ENCODE peak calls at places on chromosome 10, in four cellular contexts. F is tibial artery, J is small intestine, Y is aorta. E is an unnamed sample. For H3K4me1, the result is how much of the 10 kb centered on the place peaks cover.

GRCh38 chr10:117443677-117444022 is 68.4 kb upstream of the PDZD8 start:
- DNase-seq in Y (no peak), F (no peak), J (no peak), E (no peak)

GRCh38 chr10:23630880-23631279 is 192.0 kb downstream of the OTUD1 start:
- DNase-seq in F (no peak), Y (no peak), J (no peak), E (no peak)

GRCh38 chr10:96017227-96017687 is 26.1 kb upstream of the CCNJ start:
- DNase-seq in F (no peak), Y (no peak), J (peak), E (no peak)

GRCh38 chr10:101682172-101682825 is 12.7 kb downstream of the FBXW4 start:
- DNase-seq in F (no peak), Y (no peak), J (peak), E (no peak)

GRCh38 chr10:106175760-106176377 is 988.6 kb downstream of the SORCS1 start:
- DNase-seq in F (no peak), Y (no peak), J (peak), E (no peak)

GRCh38 chr10:123474700-123475099 is 191.5 kb upstream of the GPR26 start:
- DNase-seq in F (no peak), Y (no peak), J (no peak), E (no peak)

GRCh38 chr10:116708877-116709276 is 33.5 kb downstream of the HSPA12A start:
- DNase-seq in F (no peak), J (no peak), Y (no peak), E (peak)

GRCh38 chr10:13961096-13961495 is 369.6 kb downstream of the FRMD4A start:
- DNase-seq in Y (no peak), J (no peak), F (no peak), E (no peak)

GRCh38 chr10:35004651-35005050 is 85.5 kb downstream of the CUL2 start:
- DNase-seq in Y (no peak), J (no peak), F (no peak), E (no peak)

GRCh38 chr10:119680668-119681070 is 29.5 kb downstream of the BAG3 start:
- DNase-seq in F (no peak), J (no peak), Y (peak), E (no peak)

GRCh38 chr10:91042069-91042468 is 121.2 kb upstream of the ANKRD1 start:
- DNase-seq in Y (no peak), F (no peak), J (peak), E (no peak)

GRCh38 chr10:113045155-113046055 is 95.4 kb downstream of the TCF7L2 start:
- DNase-seq in F (no peak), J (no peak), Y (peak), E (peak)

GRCh38 chr10:34528320-34528719 is 286.8 kb downstream of the PARD3 start:
- DNase-seq in Y (no peak), J (no peak), F (no peak), E (no peak)

GRCh38 chr10:4226941-4227540 is 442.0 kb upstream of the KLF6 start:
- DNase-seq in F (no peak), J (no peak), Y (no peak), E (no peak)

GRCh38 chr10:125375210-125375609 is 214.8 kb upstream of the CTBP2 start:
- DNase-seq in J (peak), Y (no peak), F (no peak), E (no peak)

GRCh38 chr10:19952611-19953010 is 136.4 kb downstream of the PLXDC2 start:
- DNase-seq in Y (no peak), J (no peak), F (no peak), E (no peak)

GRCh38 chr10:95242581-95243317 is 48.1 kb downstream of the PDLIM1 start:
- DNase-seq in F (no peak), Y (no peak), J (peak), E (no peak)

GRCh38 chr10:8435186-8436055 is 380.9 kb downstream of the GATA3 start:
- DNase-seq in Y (no peak), F (no peak), J (no peak), E (no peak)

GRCh38 chr10:107952649-107953589 is 788.4 kb upstream of the SORCS1 start:
- DNase-seq in F (no peak), J (no peak), Y (no peak), E (no peak)

GRCh38 chr10:96829029-96829773 is 2.9 kb upstream of the LCOR start:
- DNase-seq in J (no peak), F (no peak), Y (no peak), E (no peak)

GRCh38 chr10:47044741-47045140 is 133.5 kb downstream of the PTPN20 start:
- DNase-seq in Y (peak), F (no peak), J (no peak), E (peak)

GRCh38 chr10:50882540-50882983 is 2.9 kb downstream of the A1CF start:
- DNase-seq in F (no peak), J (no peak), Y (no peak), E (no peak)

GRCh38 chr10:46019541-46020343 is 10.7 kb downstream of the NCOA4 start:
- DNase-seq in Y (peak), J (peak), F (peak), E (no peak)

GRCh38 chr10:111076682-111077661 is at the start of gene ADRA2A:
- DNase-seq in J (peak), Y (no peak), F (no peak), E (peak)

GRCh38 chr10:97228775-97229157 is 43.0 kb upstream of the SLIT1 start:
- DNase-seq in Y (no peak), J (no peak), F (no peak), E (no peak)

GRCh38 chr10:49650724-49651034 is 28.8 kb upstream of the C10orf53 start:
- DNase-seq in F (no peak), Y (no peak), J (no peak), E (no peak)

GRCh38 chr10:127734753-127735152 is 2.2 kb upstream of the FOXI2 start:
- DNase-seq in F (no peak), J (no peak), Y (no peak), E (no peak)

GRCh38 chr10:126459032-126459831 is 71.0 kb upstream of the ADAM12 start:
- DNase-seq in F (no peak), Y (no peak), J (no peak), E (no peak)

GRCh38 chr10:116324227-116324950 is at the start of gene CCDC172:
- DNase-seq in Y (no peak), J (no peak), F (no peak), E (no peak)

GRCh38 chr10:69657866-69658265 is 27.8 kb downstream of the FAM241B start:
- DNase-seq in J (no peak), F (no peak), Y (no peak), E (no peak)

GRCh38 chr10:69662173-69662685 is 32.2 kb downstream of the FAM241B start:
- DNase-seq in J (no peak), F (no peak), Y (no peak), E (no peak)

GRCh38 chr10:69661414-69662172 is 31.5 kb downstream of the FAM241B start:
- DNase-seq in F (no peak), J (no peak), Y (no peak), E (no peak)

GRCh38 chr10:69659286-69660027 is 29.4 kb downstream of the FAM241B start:
- DNase-seq in F (no peak), Y (no peak), J (no peak), E (no peak)

GRCh38 chr10:69660296-69660695 is 30.2 kb downstream of the FAM241B start:
- DNase-seq in J (no peak), F (no peak), Y (no peak), E (no peak)
- H3K4me1 ChIP-seq in J (under half), F (under half), Y (under half), E (under half)

GRCh38 chr10:60336901-60337630 is 52.6 kb downstream of the ANK3 start:
- DNase-seq in J (no peak), Y (no peak), F (no peak), E (no peak)
- H3K4me1 ChIP-seq in J (under half), Y (under half), F (under half), E (under half)

DNA sequence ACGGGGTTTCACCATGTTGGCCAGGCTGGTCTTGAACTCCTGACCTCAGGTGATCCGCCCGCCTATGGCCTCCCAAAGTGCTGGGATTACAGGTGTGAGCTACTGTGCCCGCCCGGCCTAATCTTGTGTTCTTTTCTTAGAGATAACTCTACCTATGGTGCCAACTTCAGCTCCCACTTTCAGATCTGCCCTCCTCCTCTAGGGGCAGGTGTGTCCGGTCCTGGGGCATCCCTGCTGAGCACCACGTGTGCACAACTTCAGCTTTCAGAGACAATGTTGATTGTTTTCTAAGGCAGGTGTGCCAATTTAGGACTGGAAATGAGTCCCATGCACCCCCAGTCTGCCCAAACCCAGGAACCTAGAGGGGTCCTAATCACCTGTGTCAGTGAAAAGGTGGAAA is 18.5 kb upstream of the FXYD4 start:
- DNase-seq in J (no peak), F (no peak), Y (no peak), E (no peak)
- H3K4me1 ChIP-seq in J (under half), F (under half), Y (under half), E (under half)

GRCh38 chr10:79402951-79403350 is 42.5 kb downstream of the ZCCHC24 start:
- DNase-seq in Y (peak), F (no peak), J (no peak), E (no peak)

GRCh38 chr10:79402625-79402946 is 42.8 kb downstream of the ZCCHC24 start:
- DNase-seq in Y (no peak), F (no peak), J (no peak), E (no peak)

GRCh38 chr10:79404690-79405131 is 40.7 kb downstream of the ZCCHC24 start:
- DNase-seq in J (no peak), F (peak), Y (peak), E (peak)

GRCh38 chr10:79404231-79404609 is 41.2 kb downstream of the ZCCHC24 start:
- DNase-seq in Y (peak), F (peak), J (no peak), E (peak)

GRCh38 chr10:79403441-79404230 is 41.8 kb downstream of the ZCCHC24 start:
- DNase-seq in J (no peak), Y (peak), F (no peak), E (peak)
- H3K4me1 ChIP-seq in J (under half), Y (under half), F (under half), E (half or more)